ENCODE peak calls at places on chromosomes 4 and X, in five cellular contexts. M is fibroblast of lung; K is stimulated activated CD4-positive, alpha-beta T cell treated with anti-CD3 and anti-CD28 coated beads, Interleukin-4, amount 100 ng/mL, for 48 hours; C is activated T-helper 1 cell treated with anti-CD3 and anti-CD28 coated beads, Interleukin-2, amount 50 U/mL, for 16 hours; I is C1 segment of cervical spinal cord. J is an unnamed sample.

GRCh38 chr4:129240816-129241215 is 144.9 kb downstream of the C4orf33 start:
- DNase-seq in K (no peak), C (no peak), I (no peak), M (peak; percentile 16), J (no peak)

GRCh38 chr4:6751611-6752485 is 30.7 kb upstream of the KIAA0232 start:
- DNase-seq in M (no peak), I (no peak), K (no peak), C (no peak), J (no peak)

GRCh38 chr4:14333616-14334015 is 668.7 kb upstream of the CPEB2 start:
- DNase-seq in K (no peak), M (no peak), I (no peak), C (no peak), J (no peak)

GRCh38 chr4:128859887-128860774 is 50.6 kb downstream of the JADE1 start:
- DNase-seq in M (peak; percentile 83), K (no peak), C (no peak), I (no peak), J (no peak)

GRCh38 chr4:101835121-101835904 is 44.8 kb downstream of the BANK1 start:
- DNase-seq in K (no peak), C (no peak), M (peak; percentile 62), I (no peak), J (no peak)

GRCh38 chr4:96593422-96593821 is 753.5 kb downstream of the PDHA2 start:
- DNase-seq in C (no peak), M (peak; percentile 7), K (no peak), I (no peak), J (no peak)

GRCh38 chrX:101485212-101486064 is at the start of gene ARMCX4:
- DNase-seq in C (peak; percentile 19), I (peak; percentile 22), M (peak; percentile 74), K (peak; percentile 26), J (peak; percentile 47)

GRCh38 chr4:80202784-80203553 is 5.7 kb downstream of the PRDM8 start:
- DNase-seq in C (no peak), I (no peak), M (peak; percentile 54), K (peak; percentile 21), J (no peak)

GRCh38 chr4:8652181-8653078 is 59.9 kb downstream of the CPZ start:
- DNase-seq in K (no peak), M (no peak), C (no peak), I (no peak), J (no peak)

GRCh38 chr4:142407569-142407968 is 438.5 kb downstream of the INPP4B start:
- DNase-seq in M (peak; percentile 34), K (no peak), C (no peak), I (no peak), J (no peak)

GRCh38 chr4:53100801-53101581 is 238.9 kb downstream of the RASL11B start:
- DNase-seq in C (no peak), I (no peak), M (peak; percentile 94), K (no peak), J (no peak)

GRCh38 chr4:31995943-31996901 is 1276.1 kb downstream of the PCDH7 start:
- DNase-seq in M (no peak), I (no peak), C (no peak), K (no peak), J (no peak)

GRCh38 chrX:42691196-42691595 is 86.8 kb downstream of the PPP1R2C start:
- DNase-seq in C (no peak), M (no peak), I (no peak), K (no peak), J (no peak)

GRCh38 chr4:128346054-128346716 is 58.6 kb upstream of the PGRMC2 start:
- DNase-seq in C (no peak), M (peak; percentile 66), I (no peak), K (no peak), J (no peak)

GRCh38 chr4:22203436-22204011 is 255.0 kb upstream of the KCNIP4 start:
- DNase-seq in M (no peak), K (no peak), C (no peak), I (no peak), J (no peak)

GRCh38 chrX:64975491-64975890 is 759 bp downstream of the ZC4H2 start:
- DNase-seq in I (peak; percentile 5), M (peak; percentile 10), K (peak; percentile 3), C (no peak), J (peak; percentile 29)

GRCh38 chr4:172830295-172830764 is 338.3 kb upstream of the GALNT7 start:
- DNase-seq in K (no peak), C (no peak), I (no peak), M (no peak), J (peak; percentile 33)

GRCh38 chr4:7394681-7395451 is 39.9 kb downstream of the PSAPL1 start:
- DNase-seq in I (no peak), C (no peak), M (no peak), K (no peak), J (no peak)

GRCh38 chr4:188372856-188373255 is 233.6 kb downstream of the TRIML1 start:
- DNase-seq in I (no peak), M (no peak), C (no peak), K (no peak), J (no peak)

GRCh38 chr4:184805462-184806245 is 20.1 kb downstream of the ACSL1 start:
- DNase-seq in K (no peak), I (peak; percentile 82), C (no peak), M (no peak), J (no peak)

GRCh38 chr4:7412586-7412975 is 22.1 kb downstream of the PSAPL1 start:
- DNase-seq in C (no peak), M (no peak), K (no peak), I (no peak), J (no peak)

GRCh38 chrX:37380920-37381319 is 31.8 kb downstream of the PRRG1 start:
- DNase-seq in C (no peak), M (peak; percentile 85), I (no peak), K (no peak), J (no peak)

GRCh38 chrX:1380672-1381233 is 11.2 kb downstream of the SLC25A6 start:
- DNase-seq in M (peak; percentile 16), I (no peak), K (no peak), C (no peak), J (no peak)

GRCh38 chr4:10084651-10085320 is 31.8 kb downstream of the WDR1 start:
- DNase-seq in C (no peak), I (no peak), M (no peak), K (no peak), J (no peak)

GRCh38 chr4:158291334-158292055 is 81.2 kb downstream of the TMEM144 start:
- DNase-seq in C (no peak), K (no peak), I (no peak), M (no peak), J (no peak)

GRCh38 chr4:151455212-151455611 is 46.2 kb downstream of the FHIP1A start:
- DNase-seq in M (no peak), I (no peak), K (no peak), C (no peak), J (peak; percentile 8)

GRCh38 chrX:144612076-144612475 is 635.2 kb upstream of the SPANXN1 start:
- DNase-seq in C (no peak), I (no peak), K (no peak), M (no peak), J (no peak)

GRCh38 chr4:726235-726787 is 20.7 kb downstream of the PCGF3 start:
- DNase-seq in I (no peak), C (no peak), M (peak; percentile 42), K (no peak), J (no peak)

GRCh38 chrX:101191217-101191750 is 28.3 kb upstream of the DRP2 start:
- DNase-seq in M (peak; percentile 29), C (no peak), K (no peak), I (no peak), J (peak; percentile 31)

GRCh38 chrX:10023821-10024220 is 56.7 kb downstream of the CLDN34 start:
- DNase-seq in K (no peak), M (no peak), C (no peak), I (no peak), J (no peak)

GRCh38 chrX:71911023-71911730 is 532 bp downstream of the NHSL2 start:
- DNase-seq in K (peak; percentile 8), C (peak; percentile 1), M (peak; percentile 24), I (no peak), J (peak; percentile 42)

GRCh38 chr4:175807596-175807995 is 4.5 kb downstream of the GPM6A start:
- DNase-seq in M (no peak), C (no peak), K (no peak), I (no peak), J (no peak)

GRCh38 chrX:41541381-41541780 is 94.2 kb downstream of the NYX start:
- DNase-seq in I (no peak), C (no peak), K (no peak), M (peak; percentile 31), J (no peak)

GRCh38 chr4:113026556-113026955 is 22.9 kb upstream of the ANK2 start:
- DNase-seq in C (no peak), M (peak; percentile 72), I (no peak), K (no peak), J (no peak)

GRCh38 chrX:110402855-110403230 is 44.2 kb downstream of the RTL9 start:
- DNase-seq in K (no peak), M (no peak), C (no peak), I (no peak), J (no peak)

GRCh38 chr4:99157478-99157935 is 13.4 kb upstream of the ADH4 start:
- DNase-seq in K (no peak), C (no peak), M (no peak), I (no peak), J (no peak)

GRCh38 chr4:176534566-176534965 is 214.8 kb downstream of the SPCS3 start:
- DNase-seq in C (no peak), M (peak; percentile 91), I (no peak), K (no peak), J (no peak)

GRCh38 chr4:179415016-179415841 is 1973.0 kb upstream of the AGA start:
- DNase-seq in C (no peak), I (no peak), M (peak; percentile 74), K (no peak), J (no peak)

GRCh38 chrX:22674947-22675346 is 324.8 kb upstream of the DDX53 start:
- DNase-seq in I (no peak), C (no peak), K (no peak), M (no peak), J (no peak)